ENCODE peak calls at places on chromosomes 6 and 20, in six cellular contexts. A is endothelial cell of umbilical vein, Z is spleen, E is Panc1, S is GM23338, X is HCT116. U is an unnamed sample.
A peak's percentile ranks its signal among the peaks of the same experiment; 100 is the strongest.

GRCh38 chr6:35449287-35449881 is 2.8 kb upstream of the FANCE start:
- DNase-seq in A (peak; percentile 62), X (no peak), S (peak; percentile 93), Z (no peak), E (no peak), U (no peak)

GRCh38 chr6:30932665-30933365 is 845 bp upstream of the SFTA2 start:
- DNase-seq in X (no peak), S (no peak), Z (no peak), A (no peak), E (no peak), U (no peak)

GRCh38 chr20:19828233-19828632 is 70.2 kb downstream of the RIN2 start:
- DNase-seq in E (peak; percentile 60), A (peak; percentile 70), Z (no peak), X (peak; percentile 33), S (no peak), U (no peak)

GRCh38 chr20:14879020-14879697 is 541.7 kb upstream of the FLRT3 start:
- DNase-seq in Z (no peak), X (peak; percentile 77), A (peak; percentile 62), E (peak; percentile 30), S (no peak), U (no peak)

GRCh38 chr6:163324928-163325784 is 89.4 kb upstream of the QKI start:
- DNase-seq in A (peak; percentile 29), X (no peak), Z (no peak), S (no peak), E (no peak), U (no peak)

GRCh38 chr6:25006565-25007001 is 70.8 kb upstream of the RIPOR2 start:
- DNase-seq in E (no peak), X (peak; percentile 7), S (no peak), Z (peak; percentile 87), A (peak; percentile 68), U (peak; percentile 57)

GRCh38 chr6:151452750-151453427 is 963 bp upstream of the RMND1 start:
- DNase-seq in X (no peak), E (no peak), Z (no peak), A (peak; percentile 65), S (no peak), U (peak; percentile 33)

GRCh38 chr6:26032387-26033131 is 54.7 kb upstream of the HFE start:
- DNase-seq in X (no peak), E (no peak), Z (no peak), S (peak; percentile 50), A (peak; percentile 68), U (peak; percentile 42)

GRCh38 chr20:54228841-54229240 is 21.0 kb downstream of the PFDN4 start:
- DNase-seq in X (no peak), Z (no peak), E (no peak), S (no peak), A (no peak), U (no peak)

GRCh38 chr6:1110164-1110563 is 201.7 kb upstream of the FOXQ1 start:
- DNase-seq in A (no peak), X (peak; percentile 22), S (no peak), Z (no peak), E (no peak), U (no peak)
- TF ChIP-seq CTCF in A (no peak), X (peak; percentile 9), S (peak; percentile 8), Z (no peak), E (no peak), U (no peak)

DNA sequence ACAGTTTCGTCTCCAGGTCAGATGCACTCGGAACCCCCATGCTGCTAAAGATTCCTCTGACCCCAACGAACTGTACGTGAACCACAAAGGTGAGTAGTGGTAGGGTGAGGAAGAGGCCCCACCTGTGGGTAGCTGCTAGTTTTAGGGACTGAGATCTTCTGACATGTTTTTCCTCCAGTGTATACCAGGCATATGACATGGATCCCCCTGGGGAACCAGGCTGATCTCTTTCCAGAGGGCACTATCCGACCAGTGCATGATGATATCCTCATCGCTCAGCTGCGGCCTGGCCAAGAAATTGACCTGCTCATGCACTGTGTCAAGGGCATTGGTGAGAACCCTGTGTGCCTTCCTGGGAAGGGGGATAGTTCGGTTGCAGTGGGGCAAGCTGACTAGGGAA is 3.2 kb downstream of the POLR1C start:
- DNase-seq in E (no peak), Z (no peak), S (no peak), X (no peak), A (no peak), U (no peak)
- H3K36me3 ChIP-seq in E (peaks cover 32% of the 10 kb centered on the region), Z (peaks cover 67% of the 10 kb centered on the region), S (peaks cover 39% of the 10 kb centered on the region), X (peaks cover 48% of the 10 kb centered on the region), A (peaks cover 48% of the 10 kb centered on the region), U (peaks cover 39% of the 10 kb centered on the region)

GRCh38 chr6:17962436-17963031 is 24.9 kb downstream of the KIF13A start:
- DNase-seq in S (no peak), E (no peak), Z (no peak), X (no peak), A (no peak), U (peak; percentile 51)
- TF ChIP-seq POLR2AphosphoS5 in S (no peak), E (no peak), Z (peak; percentile 48), X (no peak), A (no peak), U (peak; percentile 67)

GRCh38 chr6:99424022-99424421 is 1.1 kb downstream of the PNISR start:
- DNase-seq in S (no peak), E (no peak), A (no peak), X (no peak), Z (no peak), U (no peak)
- TF ChIP-seq CTCF in S (no peak), E (no peak), A (no peak), X (no peak), Z (no peak), U (no peak)

DNA sequence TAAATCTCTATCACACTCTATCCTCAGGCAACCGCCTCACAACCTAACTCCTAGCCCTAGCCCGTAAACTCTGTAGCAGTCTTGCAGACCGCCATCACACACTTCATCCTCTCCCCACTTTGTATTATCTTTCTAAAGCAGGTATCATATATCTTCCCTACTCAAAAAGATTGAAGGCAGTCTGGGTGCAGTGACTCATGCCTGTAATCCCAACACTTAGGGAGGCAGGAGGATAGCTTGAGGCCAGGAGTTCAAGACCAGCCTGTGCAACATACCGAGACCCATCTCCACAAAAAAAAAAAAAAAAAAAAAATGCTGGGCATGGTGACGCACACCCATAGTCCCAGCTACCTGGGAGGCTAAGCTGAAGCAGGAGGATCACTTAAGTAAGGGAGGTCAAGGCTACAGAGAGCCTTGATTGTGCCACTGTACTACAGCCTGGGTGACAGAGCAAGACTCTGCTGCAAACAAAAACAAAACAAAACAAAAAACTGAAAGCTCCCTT is 22.9 kb downstream of the RANBP9 start:
- DNase-seq in E (no peak), Z (no peak), X (no peak), A (no peak), S (no peak), U (no peak)
- H3K36me3 ChIP-seq in E (no peaks in the 10 kb centered on the region), Z (no peaks in the 10 kb centered on the region), X (no peaks in the 10 kb centered on the region), A (no peaks in the 10 kb centered on the region), S (no peaks in the 10 kb centered on the region), U (no peaks in the 10 kb centered on the region)

GRCh38 chr6:32637219-32637880 is at the start of gene HLA-DQA1:
- DNase-seq in X (no peak), Z (peak; percentile 77), A (no peak), E (no peak), S (no peak), U (no peak)
- TF ChIP-seq POLR2AphosphoS5 in X (no peak), Z (peak; percentile 81), A (no peak), E (no peak), S (no peak), U (peak; percentile 60)

GRCh38 chr6:22015944-22016343 is 280.9 kb downstream of the PRL start:
- DNase-seq in A (no peak), E (no peak), Z (no peak), X (no peak), S (no peak), U (no peak)
- TF ChIP-seq CTCF in A (no peak), E (no peak), Z (no peak), X (no peak), S (no peak), U (no peak)

DNA sequence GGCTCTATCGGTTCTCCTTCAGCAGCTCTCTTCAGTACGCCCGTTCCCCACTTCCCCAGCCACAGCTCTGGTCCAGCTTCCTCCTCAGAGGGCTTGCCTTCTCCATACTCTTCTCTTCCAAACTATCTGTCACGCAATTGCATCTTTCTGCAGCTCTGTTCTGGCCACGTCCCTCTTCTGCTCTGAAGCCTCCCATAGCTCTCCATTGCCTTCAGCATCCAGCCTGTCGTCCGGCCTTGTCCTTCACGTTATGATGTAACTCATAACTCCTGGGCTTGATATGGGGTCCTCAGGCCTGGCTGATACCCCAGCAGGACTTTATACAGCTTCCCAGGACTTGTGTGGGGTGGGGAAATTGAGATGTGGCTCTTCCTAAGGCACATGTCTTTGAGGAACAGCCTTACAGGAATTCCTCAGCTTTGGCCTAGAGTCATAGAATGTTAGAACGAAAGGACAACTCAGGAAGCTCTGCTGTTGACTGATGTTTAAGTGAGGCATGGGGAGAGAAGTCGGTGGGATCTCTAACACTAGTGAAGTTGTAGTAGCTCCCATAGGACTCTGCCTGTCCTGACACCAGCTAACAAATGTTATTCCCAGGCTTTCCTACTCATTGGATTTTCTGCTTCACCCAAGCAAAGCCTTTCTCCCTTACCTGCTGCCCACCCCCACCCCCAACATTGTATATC is 39.5 kb upstream of the RNF8 start:
- DNase-seq in S (no peak), X (no peak), A (no peak), E (no peak), Z (no peak), U (no peak)
- H3K36me3 ChIP-seq in S (peaks cover 20% of the 10 kb centered on the region), X (peaks cover 15% of the 10 kb centered on the region), A (peaks cover 32% of the 10 kb centered on the region), E (peaks cover 3% of the 10 kb centered on the region), Z (peaks cover 55% of the 10 kb centered on the region), U (peaks cover 30% of the 10 kb centered on the region)

GRCh38 chr6:33078919-33079521 is 3.2 kb downstream of the HLA-DPB1 start:
- DNase-seq in E (no peak), X (no peak), S (no peak), Z (no peak), A (no peak), U (no peak)
- TF ChIP-seq POLR2AphosphoS5 in E (no peak), X (no peak), S (no peak), Z (no peak), A (no peak), U (no peak)

U was measured in transverse colon.